ENCODE peak calls at places on chromosomes 2 and 18, in four cellular contexts. W is heart left ventricle, A is ovary, N is fibroblast of pulmonary artery. E is an unnamed sample.

GRCh38 chr2:25328152-25329085 is 13.3 kb downstream of the DNMT3A start:
- DNase-seq in W (peak; percentile 52), A (peak; percentile 19), N (no peak), E (no peak)

GRCh38 chr2:101921961-101922325 is 69.8 kb upstream of the IL1R2 start:
- DNase-seq in W (no peak), A (no peak), N (no peak), E (no peak)

GRCh38 chr2:195848119-195848899 is 191.3 kb downstream of the SLC39A10 start:
- DNase-seq in W (no peak), A (no peak), N (no peak), E (no peak)

GRCh38 chr18:48673456-48674197 is 134.8 kb downstream of the CTIF start:
- DNase-seq in W (no peak), A (peak; percentile 8), N (peak; percentile 22), E (no peak)

GRCh38 chr2:55490554-55490953 is 29.0 kb upstream of the CFAP36 start:
- DNase-seq in W (no peak), A (peak; percentile 41), N (peak; percentile 86), E (peak; percentile 92)

GRCh38 chr2:40096360-40096759 is 317.3 kb upstream of the THUMPD2 start:
- DNase-seq in W (no peak), A (no peak), N (peak; percentile 70), E (peak; percentile 24)

GRCh38 chr2:64602436-64602835 is 51.3 kb downstream of the SERTAD2 start:
- DNase-seq in W (no peak), A (no peak), N (no peak), E (no peak)

GRCh38 chr2:236667526-236667925 is 97.9 kb downstream of the ACKR3 start:
- DNase-seq in W (peak; percentile 47), A (no peak), N (no peak), E (no peak)

GRCh38 chr2:64721326-64721633 is 67.6 kb upstream of the SERTAD2 start:
- DNase-seq in W (no peak), A (no peak), N (no peak), E (no peak)

GRCh38 chr2:119482481-119483394 is 41.5 kb downstream of the SCTR start:
- DNase-seq in W (no peak), A (no peak), N (no peak), E (no peak)

GRCh38 chr2:188524519-188525113 is 232.9 kb downstream of the GULP1 start:
- DNase-seq in W (no peak), A (peak; percentile 31), N (peak; percentile 81), E (peak; percentile 33)

GRCh38 chr18:27825735-27826477 is 351.0 kb downstream of the CDH2 start:
- DNase-seq in W (no peak), A (no peak), N (no peak), E (no peak)

GRCh38 chr2:36469701-36470100 is 114.1 kb downstream of the CRIM1 start:
- DNase-seq in W (no peak), A (no peak), N (peak; percentile 27), E (no peak)

GRCh38 chr2:25825238-25825637 is 53.0 kb downstream of the ASXL2 start:
- DNase-seq in W (no peak), A (no peak), N (no peak), E (no peak)

GRCh38 chr2:69594341-69594740 is 49.2 kb downstream of the AAK1 start:
- DNase-seq in W (no peak), A (no peak), N (peak; percentile 52), E (no peak)
- TF ChIP-seq CTCF in W (no peak), A (no peak), N (no peak), E (no peak)

GRCh38 chr2:192286093-192286701 is 91.5 kb upstream of the TMEFF2 start:
- DNase-seq in W (no peak), A (no peak), N (peak; percentile 82), E (peak; percentile 47)
- TF ChIP-seq CTCF in W (no peak), A (no peak), N (peak; percentile 79), E (peak; percentile 78)

DNA sequence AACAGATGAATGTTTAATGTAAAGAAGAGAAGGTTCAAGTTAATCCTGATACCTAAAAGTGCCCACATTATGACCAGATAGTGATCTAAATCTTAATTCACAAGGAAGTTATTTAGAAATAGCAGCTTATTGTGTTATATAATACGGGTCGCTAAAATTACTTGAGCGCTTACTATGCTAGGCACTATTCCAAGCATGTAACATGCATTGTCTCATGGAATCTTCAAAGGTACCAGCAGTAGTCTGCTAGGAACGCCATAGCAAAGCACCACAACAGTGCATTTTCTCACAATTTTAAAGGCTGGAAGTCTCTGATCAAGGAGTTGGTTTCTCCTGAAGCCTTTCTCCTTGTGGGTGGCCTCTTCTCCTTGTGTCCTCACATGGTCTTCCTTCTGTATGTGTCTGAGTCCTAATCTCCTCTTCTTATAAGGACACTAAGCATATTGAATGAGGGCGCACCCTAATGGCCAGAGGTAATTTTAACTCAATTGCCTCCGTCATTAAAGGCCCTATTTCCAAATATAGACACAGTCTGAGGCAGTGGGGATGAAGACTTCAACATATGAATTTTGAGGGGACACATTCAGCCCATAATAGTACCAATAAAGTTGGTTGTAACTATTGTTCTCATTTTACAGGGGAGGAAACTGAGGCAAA is 118.4 kb downstream of the LRRC30 start:
- DNase-seq in W (no peak), A (no peak), N (peak; percentile 8), E (no peak)
- TF ChIP-seq CTCF in W (no peak), A (no peak), N (no peak), E (no peak)

DNA sequence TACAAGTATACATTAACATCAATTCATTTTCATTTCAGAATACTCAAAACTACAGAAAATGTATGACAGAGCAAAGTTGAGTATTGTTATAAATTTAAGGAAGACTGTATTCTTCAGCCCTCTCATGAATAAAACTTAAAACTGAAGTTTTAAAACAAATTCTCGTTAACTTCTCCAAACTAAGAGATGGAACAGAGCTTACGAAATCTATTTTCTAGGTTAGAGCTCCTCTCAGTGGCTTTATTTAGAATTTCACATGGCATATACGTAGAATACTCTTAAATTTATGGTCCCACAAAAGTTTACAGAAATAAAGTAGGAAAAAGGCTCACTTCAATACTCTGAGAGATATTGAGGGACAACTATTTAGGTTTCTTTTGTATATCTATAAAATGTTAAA is 612.1 kb downstream of the KCNJ3 start:
- DNase-seq in W (no peak), A (no peak), N (peak; percentile 40), E (no peak)
- TF ChIP-seq CTCF in W (peak; percentile 37), A (no peak), N (peak; percentile 28), E (peak; percentile 21)

DNA sequence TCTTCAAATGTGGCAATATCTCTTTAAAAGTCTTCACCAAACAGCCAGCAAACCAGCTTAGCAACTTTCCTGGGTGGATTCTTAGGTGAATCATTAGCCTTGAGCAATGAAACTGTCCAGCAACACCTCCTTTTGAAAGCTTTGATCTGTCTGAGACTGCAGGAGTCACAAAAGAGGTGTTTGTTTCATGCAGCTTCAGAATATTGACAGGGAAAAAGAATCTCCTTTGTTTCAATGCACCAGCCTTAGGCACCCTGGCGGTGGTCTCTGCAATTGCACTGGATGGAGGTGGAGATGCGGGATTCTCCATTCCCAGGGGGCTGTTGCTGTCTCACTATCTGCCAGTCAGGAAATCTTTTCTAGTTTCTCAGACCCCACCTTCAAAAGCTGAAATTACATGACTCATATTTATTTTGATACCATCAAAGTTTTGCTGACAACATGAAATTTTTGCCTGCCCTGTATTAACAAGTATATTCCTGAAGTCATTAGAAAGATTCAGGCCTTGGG is 76.0 kb upstream of the DSG1 start:
- DNase-seq in W (no peak), A (no peak), N (peak; percentile 29), E (no peak)
- TF ChIP-seq CTCF in W (no peak), A (no peak), N (peak; percentile 62), E (peak; percentile 88)

GRCh38 chr2:41870948-41871522 is 176.8 kb upstream of the PKDCC start:
- DNase-seq in W (no peak), A (no peak), N (no peak), E (peak; percentile 25)
- TF ChIP-seq CTCF in W (no peak), A (no peak), N (peak; percentile 43), E (peak; percentile 71)